ENCODE peak calls at places on chromosome 19, in eight cellular contexts. G is HCT116, Q is H1, C is endothelial cell of umbilical vein, J is suprapubic skin, I is GM12892, A is sigmoid colon, L is SK-N-SH. D is an unnamed sample.

GRCh38 chr19:42111384-42111783 is 20.9 kb downstream of the POU2F2 start:
- DNase-seq in G (no peak), Q (no peak), C (no peak), J (no peak), I (no peak), A (no peak), L (no peak), D (no peak)

GRCh38 chr19:35153701-35154534 is 617 bp upstream of the FXYD5 start:
- DNase-seq in G (no peak), Q (no peak), C (peak; percentile 47), J (peak; percentile 83), I (peak; percentile 80), A (peak; percentile 71), L (peak; percentile 79), D (peak; percentile 56)

GRCh38 chr19:33373701-33374405 is at the start of gene CEBPG:
- DNase-seq in G (no peak), Q (no peak), C (peak; percentile 54), J (no peak), I (no peak), A (peak; percentile 78), L (peak; percentile 88), D (peak; percentile 68)

GRCh38 chr19:15249912-15250634 is 17.8 kb upstream of the EPHX3 start:
- DNase-seq in G (no peak), Q (no peak), C (peak; percentile 75), J (no peak), I (no peak), A (peak; percentile 80), L (no peak), D (no peak)

GRCh38 chr19:14496849-14497346 is 971 bp upstream of the GIPC1 start:
- DNase-seq in G (no peak), Q (no peak), C (no peak), J (no peak), I (no peak), A (no peak), L (no peak), D (no peak)

GRCh38 chr19:14553042-14553938 is 18.6 kb downstream of the NDUFB7 start:
- DNase-seq in G (no peak), Q (no peak), C (no peak), J (no peak), I (no peak), A (no peak), L (no peak), D (no peak)

GRCh38 chr19:13833330-13834265 is 38.4 kb downstream of the ZSWIM4 start:
- DNase-seq in G (no peak), Q (no peak), C (peak; percentile 91), J (peak; percentile 99), I (peak; percentile 99), A (peak; percentile 99), L (peak; percentile 99), D (peak; percentile 97)

GRCh38 chr19:33646306-33646705 is 24.6 kb downstream of the CHST8 start:
- DNase-seq in G (no peak), Q (no peak), C (no peak), J (peak; percentile 12), I (no peak), A (no peak), L (no peak), D (no peak)

GRCh38 chr19:56840452-56841193 is at the start of the genes PEG3 and ZIM2:
- DNase-seq in G (no peak), Q (no peak), C (no peak), J (peak; percentile 86), I (no peak), A (peak; percentile 93), L (peak; percentile 76), D (peak; percentile 48)

GRCh38 chr19:41570639-41571112 is 5.3 kb upstream of the CEACAM21 start:
- DNase-seq in G (peak; percentile 59), Q (peak; percentile 50), C (peak; percentile 70), J (no peak), I (peak; percentile 53), A (peak; percentile 78), L (peak; percentile 79), D (peak; percentile 84)

GRCh38 chr19:44694184-44694579 is 4.8 kb upstream of the CEACAM16 start:
- DNase-seq in G (no peak), Q (no peak), C (no peak), J (no peak), I (no peak), A (no peak), L (no peak), D (no peak)

GRCh38 chr19:14370169-14370998 is 10.9 kb upstream of the ADGRE5 start:
- DNase-seq in G (no peak), Q (no peak), C (no peak), J (no peak), I (no peak), A (no peak), L (no peak), D (no peak)

GRCh38 chr19:41373993-41374392 is 2.3 kb upstream of the TMEM91 start:
- DNase-seq in G (no peak), Q (no peak), C (peak; percentile 90), J (peak; percentile 91), I (no peak), A (peak; percentile 97), L (peak; percentile 94), D (peak; percentile 79)

GRCh38 chr19:16834747-16835146 is 5.5 kb downstream of the SIN3B start:
- DNase-seq in G (no peak), Q (no peak), C (no peak), J (no peak), I (no peak), A (no peak), L (no peak), D (no peak)

GRCh38 chr19:29694669-29695627 is 20.1 kb downstream of the C19orf12 start:
- DNase-seq in G (no peak), Q (peak; percentile 43), C (peak; percentile 51), J (peak; percentile 93), I (peak; percentile 80), A (peak; percentile 95), L (peak; percentile 92), D (peak; percentile 85)

GRCh38 chr19:33458807-33459206 is 62.8 kb downstream of the PEPD start:
- DNase-seq in G (no peak), Q (no peak), C (no peak), J (peak; percentile 45), I (no peak), A (peak; percentile 19), L (no peak), D (no peak)

GRCh38 chr19:33905937-33906577 is 109.4 kb downstream of the KCTD15 start:
- DNase-seq in G (no peak), Q (no peak), C (peak; percentile 22), J (peak; percentile 86), I (no peak), A (peak; percentile 69), L (peak; percentile 85), D (peak; percentile 85)

DNA sequence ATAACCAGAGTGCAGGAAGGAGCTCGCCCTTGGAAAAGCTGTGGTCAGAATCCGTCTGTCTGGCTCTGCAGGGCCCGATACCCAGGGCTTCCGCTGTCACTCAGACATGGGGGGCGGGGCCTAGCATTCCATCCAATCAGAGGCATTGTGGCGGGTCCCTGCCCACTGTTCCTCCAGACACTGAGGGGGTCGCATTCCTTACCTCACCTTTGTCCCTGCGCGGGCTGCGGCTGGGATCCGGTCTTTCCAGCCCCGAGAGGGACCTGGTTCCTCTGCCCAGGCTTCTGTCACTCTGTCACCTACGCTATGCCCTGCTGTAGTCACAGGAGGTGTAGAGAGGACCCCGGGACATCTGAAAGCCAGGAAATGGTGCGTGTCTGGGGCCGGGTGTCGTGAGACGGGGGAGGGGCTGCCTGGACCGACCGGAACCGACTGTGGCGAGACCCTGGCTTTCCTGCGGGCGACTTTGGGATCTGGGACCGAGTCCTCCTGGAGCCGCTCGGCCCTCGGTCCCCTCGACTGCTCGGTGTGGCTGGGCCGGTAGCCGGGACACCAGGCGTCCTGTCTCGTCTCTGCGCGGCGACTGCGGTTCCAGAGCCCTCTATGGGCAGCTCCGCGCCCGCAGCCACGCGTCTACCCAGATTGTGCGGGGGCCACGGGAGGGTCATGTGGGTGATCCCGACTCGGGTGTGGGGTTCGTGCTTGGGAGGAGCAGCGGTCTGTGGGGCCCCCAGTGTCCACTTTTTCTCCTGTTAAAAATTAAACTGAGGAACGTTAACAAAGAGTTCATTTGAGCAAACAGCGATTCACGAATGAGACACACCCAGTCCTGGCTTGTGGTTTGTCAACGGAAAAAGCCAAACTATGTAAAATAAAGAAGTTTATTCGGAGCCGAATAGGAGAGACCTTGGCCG is at the start of gene ZNF69:
- DNase-seq in G (no peak), Q (peak; percentile 75), C (peak; percentile 33), J (peak; percentile 93), I (peak; percentile 31), A (peak; percentile 91), L (peak; percentile 89), D (peak; percentile 94)
- TF ChIP-seq POLR2AphosphoS5 in G (no peak), Q (peak; percentile 78), C (no peak), J (no peak), I (no peak), A (peak; percentile 82), L (peak; percentile 20), D (peak; percentile 81)

GRCh38 chr19:55640577-55641375 is at the start of gene ZNF580:
- DNase-seq in G (no peak), Q (no peak), C (peak; percentile 71), J (no peak), I (peak; percentile 71), A (peak; percentile 83), L (peak; percentile 90), D (peak; percentile 68)
- TF ChIP-seq POLR2AphosphoS5 in G (peak; percentile 46), Q (no peak), C (no peak), J (no peak), I (no peak), A (no peak), L (no peak), D (no peak)

DNA sequence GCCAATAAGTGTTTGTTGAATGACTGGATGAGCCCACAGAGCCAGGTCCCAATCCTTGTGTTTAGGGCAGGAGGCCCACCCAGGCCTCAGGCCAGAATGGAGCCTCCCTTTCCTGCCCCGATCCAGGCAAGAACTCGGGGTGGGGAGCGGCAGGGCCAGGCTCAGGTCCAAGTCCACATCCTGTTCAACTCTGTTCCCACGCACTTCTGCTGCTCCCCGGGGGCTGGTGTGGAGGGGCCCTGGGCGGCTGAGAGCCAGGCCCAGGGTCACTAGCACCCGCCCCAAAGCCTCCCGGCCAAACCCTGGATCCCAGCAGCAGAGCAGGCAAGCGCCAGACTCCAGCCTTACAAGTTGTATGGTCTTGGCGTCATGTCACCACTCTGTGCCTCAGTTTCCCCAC is 8.0 kb downstream of the ANGPTL8 start:
- DNase-seq in G (no peak), Q (no peak), C (no peak), J (no peak), I (no peak), A (peak; percentile 84), L (no peak), D (no peak)
- TF ChIP-seq POLR2AphosphoS5 in G (no peak), Q (no peak), C (no peak), J (no peak), I (no peak), A (peak; percentile 20), L (no peak), D (no peak)

GRCh38 chr19:2577722-2578335 is 101.9 kb downstream of the GADD45B start:
- DNase-seq in G (no peak), Q (no peak), C (no peak), J (peak; percentile 69), I (no peak), A (peak; percentile 63), L (no peak), D (no peak)

GRCh38 chr19:2574971-2575630 is 99.2 kb downstream of the GADD45B start:
- DNase-seq in G (no peak), Q (no peak), C (no peak), J (peak; percentile 58), I (no peak), A (peak; percentile 44), L (no peak), D (no peak)

GRCh38 chr19:2574478-2574931 is 98.6 kb downstream of the GADD45B start:
- DNase-seq in G (no peak), Q (no peak), C (no peak), J (peak; percentile 62), I (no peak), A (peak; percentile 46), L (no peak), D (no peak)

GRCh38 chr19:2573916-2574315 is 98.0 kb downstream of the GADD45B start:
- DNase-seq in G (no peak), Q (no peak), C (no peak), J (peak; percentile 73), I (no peak), A (peak; percentile 58), L (no peak), D (no peak)

GRCh38 chr19:2575734-2576481 is 100.0 kb downstream of the GADD45B start:
- DNase-seq in G (no peak), Q (no peak), C (no peak), J (peak; percentile 95), I (no peak), A (peak; percentile 95), L (peak; percentile 53), D (peak; percentile 42)
- TF ChIP-seq POLR2AphosphoS5 in G (no peak), Q (no peak), C (no peak), J (peak; percentile 36), I (no peak), A (peak; percentile 75), L (no peak), D (peak; percentile 42)